ENCODE peak calls at places on chromosomes 11 and 22, in seven cellular contexts. N is CD8-positive, alpha-beta T cell; M is mesendoderm; X is endodermal cell; O is dorsolateral prefrontal cortex; F is psoas muscle; S is uterus. H is an unnamed sample.
A peak's percentile ranks its signal among the peaks of the same experiment; 100 is the strongest.

GRCh38 chr11:82012276-82012675 is 721.4 kb downstream of the FAM181B start:
- DNase-seq in N (no peak), M (no peak), X (no peak), O (no peak), F (no peak), S (no peak), H (no peak)

GRCh38 chr11:106461839-106462545 is 384.5 kb downstream of the AASDHPPT start:
- DNase-seq in N (no peak), M (peak; percentile 91), X (no peak), O (no peak), F (no peak), S (no peak), H (no peak)

GRCh38 chr22:19122752-19123492 is 710 bp upstream of the DGCR2 start:
- DNase-seq in N (no peak), M (peak; percentile 69), X (no peak), O (peak; percentile 14), F (no peak), S (no peak), H (no peak)

GRCh38 chr11:107018274-107018901 is at the start of gene GUCY1A2:
- DNase-seq in N (no peak), M (peak; percentile 62), X (peak; percentile 79), O (peak; percentile 58), F (peak; percentile 48), S (peak; percentile 40), H (peak; percentile 74)

GRCh38 chr11:134691985-134692384 is 279.9 kb upstream of the B3GAT1 start:
- DNase-seq in N (no peak), M (no peak), X (no peak), O (no peak), F (no peak), S (no peak), H (no peak)

GRCh38 chr11:118126082-118126838 is 26.4 kb downstream of the SCN4B start:
- DNase-seq in N (no peak), M (peak; percentile 52), X (no peak), O (no peak), F (no peak), S (no peak), H (no peak)

GRCh38 chr11:65132238-65132987 is 1.9 kb downstream of the SYVN1 start:
- DNase-seq in N (no peak), M (no peak), X (peak; percentile 26), O (no peak), F (no peak), S (peak; percentile 15), H (no peak)

GRCh38 chr11:14577290-14577689 is 57.1 kb upstream of the PSMA1 start:
- DNase-seq in N (no peak), M (no peak), X (no peak), O (no peak), F (no peak), S (no peak), H (no peak)

GRCh38 chr11:32391965-32392553 is 43.3 kb downstream of the WT1 start:
- DNase-seq in N (no peak), M (no peak), X (no peak), O (no peak), F (no peak), S (no peak), H (no peak)

GRCh38 chr22:47166446-47167016 is 404.1 kb downstream of the TBC1D22A start:
- DNase-seq in N (no peak), M (no peak), X (peak; percentile 13), O (no peak), F (peak; percentile 11), S (peak; percentile 2), H (no peak)

GRCh38 chr22:19525116-19525660 is 978 bp upstream of the CLDN5 start:
- DNase-seq in N (no peak), M (no peak), X (no peak), O (no peak), F (no peak), S (no peak), H (no peak)

GRCh38 chr11:38680166-38680565 is 2082.1 kb upstream of the RAG2 start:
- DNase-seq in N (no peak), M (no peak), X (no peak), O (no peak), F (no peak), S (no peak), H (no peak)

GRCh38 chr22:33789690-33790253 is 130.5 kb downstream of the LARGE1 start:
- DNase-seq in N (no peak), M (no peak), X (no peak), O (no peak), F (no peak), S (no peak), H (no peak)

GRCh38 chr22:20435436-20436308 is 2.0 kb downstream of the SCARF2 start:
- DNase-seq in N (no peak), M (no peak), X (peak; percentile 32), O (no peak), F (peak; percentile 32), S (no peak), H (no peak)

GRCh38 chr11:78061088-78061920 is 2.4 kb upstream of the THRSP start:
- DNase-seq in N (no peak), M (no peak), X (no peak), O (no peak), F (peak; percentile 87), S (no peak), H (no peak)

GRCh38 chr11:38824573-38824972 is 2226.5 kb upstream of the RAG2 start:
- DNase-seq in N (no peak), M (peak; percentile 67), X (peak; percentile 41), O (no peak), F (no peak), S (no peak), H (no peak)

GRCh38 chr11:79514269-79514668 is 73.4 kb upstream of the TENM4 start:
- DNase-seq in N (no peak), M (no peak), X (no peak), O (no peak), F (no peak), S (no peak), H (no peak)

GRCh38 chr11:120527111-120527748 is 15.7 kb downstream of the GRIK4 start:
- DNase-seq in N (no peak), M (peak; percentile 83), X (peak; percentile 92), O (no peak), F (peak; percentile 76), S (peak; percentile 29), H (no peak)

GRCh38 chr11:116606060-116606459 is 166.7 kb downstream of the BUD13 start:
- DNase-seq in N (no peak), M (no peak), X (no peak), O (no peak), F (no peak), S (no peak), H (no peak)

GRCh38 chr11:111561801-111562325 is 21.3 kb downstream of the LAYN start:
- DNase-seq in N (no peak), M (peak; percentile 74), X (no peak), O (no peak), F (no peak), S (no peak), H (no peak)

DNA sequence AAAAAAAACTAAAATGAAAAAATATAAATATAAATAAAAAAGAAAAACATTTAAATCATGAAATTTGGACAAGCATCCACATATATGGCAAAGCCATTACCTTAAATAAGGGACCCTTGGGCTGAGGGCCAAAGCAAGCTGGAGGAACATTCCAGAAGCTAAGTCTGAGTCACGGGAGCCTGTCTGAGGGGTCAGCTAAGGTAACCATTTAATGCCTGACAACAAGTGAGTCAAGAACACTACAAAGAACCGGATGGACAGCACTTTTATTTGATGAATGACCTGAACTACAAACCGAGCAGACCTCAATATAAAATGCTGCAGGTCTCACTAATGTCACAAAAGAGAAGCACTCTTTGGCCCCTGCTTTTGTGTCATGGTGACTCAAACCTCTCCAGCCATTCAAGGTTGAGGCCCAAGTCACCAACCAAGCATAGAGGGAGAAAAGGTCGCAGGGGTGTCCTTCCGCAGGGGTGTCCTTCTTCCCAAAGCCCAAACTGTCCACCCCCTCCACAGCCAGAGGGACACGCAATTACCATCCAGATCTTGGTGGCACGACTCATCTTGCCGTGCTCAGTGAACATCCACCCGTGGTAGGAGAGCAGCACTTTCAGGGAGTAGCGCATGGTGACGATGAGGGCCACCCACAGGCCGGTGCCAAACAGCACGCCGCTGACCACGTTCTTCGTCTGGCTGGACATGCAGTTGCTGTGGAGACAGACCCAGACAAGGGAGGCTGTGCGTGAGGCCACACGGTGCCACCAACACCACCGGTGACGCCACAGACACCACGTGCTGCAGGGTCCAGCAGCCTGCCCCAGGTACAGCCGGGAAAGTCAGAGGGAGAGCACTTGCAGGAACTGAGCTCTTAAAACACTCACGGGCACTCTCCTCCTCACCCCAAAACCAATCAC is 34.5 kb downstream of the CPT1A start:
- DNase-seq in N (no peak), M (no peak), X (no peak), O (no peak), F (no peak), S (no peak), H (no peak)
- H3K27ac ChIP-seq in N (no peak overlapping the region), M (no peak overlapping the region), X (no peak overlapping the region), O (no peak overlapping the region), F (no peak overlapping the region), S (no peak overlapping the region), H (no peak overlapping the region)

GRCh38 chr11:46345131-46345597 is 2.1 kb upstream of the DGKZ start:
- DNase-seq in N (no peak), M (peak; percentile 78), X (peak; percentile 82), O (no peak), F (peak; percentile 73), S (no peak), H (peak; percentile 28)
- H3K27ac ChIP-seq in N (no peak overlapping the region), M (no peak overlapping the region), X (no peak overlapping the region), O (peak overlapping the region; percentile 77), F (peak overlapping the region; percentile 54), S (peak overlapping the region; percentile 65), H (peak overlapping the region; percentile 74)

GRCh38 chr11:26844963-26845362 is 123.1 kb upstream of the SLC5A12 start:
- DNase-seq in N (no peak), M (no peak), X (no peak), O (no peak), F (no peak), S (no peak), H (no peak)

GRCh38 chr11:26842458-26842841 is 120.6 kb upstream of the SLC5A12 start:
- DNase-seq in N (no peak), M (no peak), X (no peak), O (no peak), F (no peak), S (no peak), H (no peak)

GRCh38 chr11:26841818-26842457 is 120.1 kb upstream of the SLC5A12 start:
- DNase-seq in N (no peak), M (no peak), X (no peak), O (no peak), F (no peak), S (no peak), H (no peak)

GRCh38 chr11:26843539-26843938 is 121.7 kb upstream of the SLC5A12 start:
- DNase-seq in N (no peak), M (no peak), X (no peak), O (no peak), F (no peak), S (no peak), H (no peak)

DNA sequence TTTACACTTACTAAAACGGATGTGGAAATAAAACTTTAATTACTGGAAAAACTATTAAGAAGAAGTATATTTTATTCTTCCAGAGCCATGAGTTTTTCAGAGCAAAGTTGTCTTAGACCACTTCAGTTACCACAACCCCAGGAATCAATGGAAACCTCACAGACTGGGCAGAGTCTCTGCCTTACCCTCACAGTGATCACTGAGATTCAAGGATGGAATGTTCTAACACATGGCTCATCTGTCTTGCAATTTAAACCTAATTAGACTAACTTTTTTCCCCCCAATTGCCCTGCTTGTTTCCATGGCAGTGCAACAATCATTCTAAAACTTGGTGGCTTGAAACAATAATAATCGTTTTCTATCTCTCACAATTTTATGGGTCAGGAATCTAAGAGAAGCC is 121.0 kb upstream of the SLC5A12 start:
- DNase-seq in N (no peak), M (no peak), X (no peak), O (no peak), F (no peak), S (no peak), H (no peak)
- H3K27ac ChIP-seq in N (no peak overlapping the region), M (no peak overlapping the region), X (no peak overlapping the region), O (no peak overlapping the region), F (no peak overlapping the region), S (peak overlapping the region; percentile 72), H (no peak overlapping the region)

GRCh38 chr11:16738949-16739262 is 459 bp downstream of the C11orf58 start:
- DNase-seq in N (no peak), M (no peak), X (no peak), O (no peak), F (no peak), S (no peak), H (no peak)
- H3K27ac ChIP-seq in N (peak overlapping the region; percentile 100), M (peak overlapping the region; percentile 13), X (peak overlapping the region; percentile 92), O (peak overlapping the region; percentile 90), F (peak overlapping the region; percentile 93), S (peak overlapping the region; percentile 93), H (peak overlapping the region; percentile 92)

H was measured in substantia nigra.